ENCODE peak calls at places on chromosomes 4 and X, in ten cellular contexts. E is SJSA1; C is astrocyte of the hippocampus; T is ACHN; L is astrocyte of the spinal cord; A is AG08395; D is brain microvascular endothelial cell; S is stimulated activated CD8-positive, alpha-beta memory T cell treated with anti-CD3 and anti-CD28 coated beads, Interleukin-4, amount 100 ng/mL, for 48 hours; Y is NAMALWA; W is fibroblast of mammary gland. H is an unnamed sample.

GRCh38 chr4:1375761-1376322 is 28.8 kb downstream of the UVSSA start:
- DNase-seq in E (no peak), C (no peak), T (no peak), L (no peak), A (no peak), D (no peak), S (no peak), Y (no peak), W (no peak), H (no peak)

GRCh38 chr4:102493794-102494193 is 7.4 kb upstream of the NFKB1 start:
- DNase-seq in E (no peak), C (peak; percentile 29), T (no peak), L (no peak), A (no peak), D (no peak), S (no peak), Y (no peak), W (no peak), H (no peak)

GRCh38 chr4:122285285-122285684 is 93.5 kb upstream of the ADAD1 start:
- DNase-seq in E (no peak), C (peak; percentile 9), T (peak; percentile 22), L (peak; percentile 10), A (peak; percentile 16), D (peak; percentile 10), S (no peak), Y (no peak), W (peak; percentile 40), H (no peak)

GRCh38 chrX:123167621-123168020 is 16.5 kb upstream of the GRIA3 start:
- DNase-seq in E (no peak), C (no peak), T (no peak), L (no peak), A (no peak), D (no peak), S (no peak), Y (no peak), W (no peak), H (no peak)

GRCh38 chr4:124433044-124433443 is 279.5 kb downstream of the ANKRD50 start:
- DNase-seq in E (no peak), C (no peak), T (no peak), L (no peak), A (no peak), D (peak; percentile 28), S (no peak), Y (no peak), W (no peak), H (no peak)

GRCh38 chrX:37783284-37783683 is 3.4 kb downstream of the CYBB start:
- DNase-seq in E (no peak), C (no peak), T (no peak), L (no peak), A (no peak), D (no peak), S (no peak), Y (no peak), W (no peak), H (no peak)

GRCh38 chr4:560061-560460 is 16.0 kb downstream of the TMEM271 start:
- DNase-seq in E (no peak), C (no peak), T (no peak), L (no peak), A (no peak), D (no peak), S (no peak), Y (no peak), W (no peak), H (no peak)

GRCh38 chrX:129833153-129834004 is 10.3 kb downstream of the ZDHHC9 start:
- DNase-seq in E (no peak), C (peak; percentile 69), T (peak; percentile 55), L (peak; percentile 72), A (peak; percentile 60), D (peak; percentile 47), S (no peak), Y (no peak), W (peak; percentile 75), H (no peak)

GRCh38 chr4:88215351-88215750 is 56.9 kb upstream of the ABCG2 start:
- DNase-seq in E (no peak), C (no peak), T (no peak), L (no peak), A (no peak), D (no peak), S (no peak), Y (no peak), W (peak; percentile 14), H (no peak)

GRCh38 chrX:132750312-132751042 is 208.0 kb downstream of the HS6ST2 start:
- DNase-seq in E (no peak), C (no peak), T (no peak), L (no peak), A (no peak), D (no peak), S (no peak), Y (no peak), W (no peak), H (no peak)

H was measured in Panc1.